ENCODE peak calls at places on chromosome 3, in six cellular contexts. M, O, J, E, K and I are unnamed samples. For H3K4me1, the result is how much of the 10 kb centered on the place peaks cover.

GRCh38 chr3:129226374-129226773 is 23.0 kb upstream of the COPG1 start:
- DNase-seq in M (peak), O (no peak), J (no peak), E (no peak), K (peak), I (no peak)

GRCh38 chr3:67349551-67350174 is 304.7 kb downstream of the SUCLG2 start:
- DNase-seq in M (peak), O (no peak), J (no peak), E (no peak), K (no peak), I (no peak)

GRCh38 chr3:38655708-38656300 is 6.3 kb upstream of the SCN5A start:
- DNase-seq in M (peak), O (peak), J (no peak), E (peak), K (peak), I (no peak)

GRCh38 chr3:152374260-152374990 is 105.7 kb downstream of the MBNL1 start:
- DNase-seq in M (no peak), O (no peak), J (no peak), E (no peak), K (peak), I (no peak)

GRCh38 chr3:127867986-127868385 is 45.7 kb upstream of the MGLL start:
- DNase-seq in M (no peak), O (no peak), J (no peak), E (no peak), K (no peak), I (no peak)

GRCh38 chr3:129553771-129554170 is 10.8 kb downstream of the H1-8 start:
- DNase-seq in M (no peak), O (no peak), J (no peak), E (no peak), K (no peak), I (no peak)

GRCh38 chr3:111577798-111578685 is 17.1 kb downstream of the ZBED2 start:
- DNase-seq in M (peak), O (no peak), J (no peak), E (peak), K (peak), I (no peak)

GRCh38 chr3:72160351-72160750 is 375.4 kb upstream of the PROK2 start:
- DNase-seq in M (no peak), O (no peak), J (no peak), E (no peak), K (no peak), I (no peak)

GRCh38 chr3:144818973-144819372 is 847.4 kb downstream of the DIPK2A start:
- DNase-seq in M (no peak), O (no peak), J (no peak), E (no peak), K (no peak), I (no peak)

GRCh38 chr3:52216585-52217408 is 8.6 kb downstream of the TLR9 start:
- DNase-seq in M (peak), O (peak), J (no peak), E (peak), K (peak), I (no peak)

GRCh38 chr3:25002052-25002451 is 426.0 kb upstream of the RARB start:
- DNase-seq in M (no peak), O (no peak), J (no peak), E (peak), K (no peak), I (no peak)

GRCh38 chr3:78993375-78993774 is 774.4 kb downstream of the ROBO1 start:
- DNase-seq in M (no peak), O (no peak), J (no peak), E (no peak), K (no peak), I (no peak)

GRCh38 chr3:100968908-100969556 is 24.2 kb downstream of the ABI3BP start:
- DNase-seq in M (no peak), O (no peak), J (no peak), E (no peak), K (no peak), I (no peak)
- H2AK5ac ChIP-seq in M (no peak), O (no peak), J (no peak), E (no peak), K (no peak), I (no peak)

GRCh38 chr3:136862953-136863352 is 945 bp downstream of the NCK1 start:
- DNase-seq in M (no peak), O (no peak), J (no peak), E (no peak), K (no peak), I (no peak)
- H3K4me1 ChIP-seq in M (under half), O (under half), J (under half), E (under half), K (under half), I (under half)

GRCh38 chr3:83813176-83813575 is 1145.6 kb upstream of the CADM2 start:
- DNase-seq in M (no peak), O (no peak), J (no peak), E (no peak), K (no peak), I (no peak)
- H2BK15ac ChIP-seq in M (no peak), O (no peak), J (no peak), E (no peak), K (no peak), I (no peak)

DNA sequence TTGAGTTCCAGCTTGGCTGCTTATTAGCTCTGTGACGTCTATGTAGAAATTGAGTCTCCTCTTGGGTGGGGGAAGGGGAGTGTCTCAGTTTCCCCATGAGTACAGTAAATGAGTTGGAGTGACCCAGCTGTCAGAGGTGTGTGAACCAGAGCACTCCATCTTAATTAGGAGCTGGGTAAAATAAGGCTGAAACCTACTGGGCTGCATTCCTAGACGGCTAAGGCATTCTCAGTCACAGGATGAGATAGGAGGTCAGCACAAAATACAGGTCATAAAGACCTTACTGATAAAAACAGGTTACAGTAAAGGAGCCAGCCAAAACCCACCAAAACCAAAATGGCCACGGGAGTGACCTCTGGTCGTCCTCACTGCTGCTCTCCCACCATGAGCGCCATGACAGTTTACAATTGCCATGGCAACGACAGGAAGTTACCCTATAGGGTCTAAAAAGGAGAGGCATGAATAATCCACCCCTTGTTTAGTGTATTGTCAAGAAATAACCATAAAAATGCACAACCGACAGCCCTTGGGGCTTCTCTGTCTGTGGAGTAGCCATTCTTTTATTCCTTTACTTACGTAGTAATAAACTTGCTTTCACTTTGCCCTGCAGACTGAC is 222.4 kb downstream of the CACNA2D3 start:
- DNase-seq in M (no peak), O (peak), J (no peak), E (peak), K (no peak), I (no peak)
- H2AK5ac ChIP-seq in M (no peak), O (no peak), J (no peak), E (no peak), K (no peak), I (no peak)

GRCh38 chr3:172155880-172156279 is 116.5 kb downstream of the FNDC3B start:
- DNase-seq in M (no peak), O (no peak), J (no peak), E (no peak), K (no peak), I (no peak)

GRCh38 chr3:172159376-172159775 is 120.0 kb downstream of the FNDC3B start:
- DNase-seq in M (peak), O (no peak), J (no peak), E (no peak), K (no peak), I (no peak)

GRCh38 chr3:172156309-172156998 is 117.1 kb downstream of the FNDC3B start:
- DNase-seq in M (no peak), O (peak), J (no peak), E (peak), K (no peak), I (no peak)

GRCh38 chr3:172158741-172159140 is 119.4 kb downstream of the FNDC3B start:
- DNase-seq in M (no peak), O (no peak), J (no peak), E (no peak), K (no peak), I (no peak)

DNA sequence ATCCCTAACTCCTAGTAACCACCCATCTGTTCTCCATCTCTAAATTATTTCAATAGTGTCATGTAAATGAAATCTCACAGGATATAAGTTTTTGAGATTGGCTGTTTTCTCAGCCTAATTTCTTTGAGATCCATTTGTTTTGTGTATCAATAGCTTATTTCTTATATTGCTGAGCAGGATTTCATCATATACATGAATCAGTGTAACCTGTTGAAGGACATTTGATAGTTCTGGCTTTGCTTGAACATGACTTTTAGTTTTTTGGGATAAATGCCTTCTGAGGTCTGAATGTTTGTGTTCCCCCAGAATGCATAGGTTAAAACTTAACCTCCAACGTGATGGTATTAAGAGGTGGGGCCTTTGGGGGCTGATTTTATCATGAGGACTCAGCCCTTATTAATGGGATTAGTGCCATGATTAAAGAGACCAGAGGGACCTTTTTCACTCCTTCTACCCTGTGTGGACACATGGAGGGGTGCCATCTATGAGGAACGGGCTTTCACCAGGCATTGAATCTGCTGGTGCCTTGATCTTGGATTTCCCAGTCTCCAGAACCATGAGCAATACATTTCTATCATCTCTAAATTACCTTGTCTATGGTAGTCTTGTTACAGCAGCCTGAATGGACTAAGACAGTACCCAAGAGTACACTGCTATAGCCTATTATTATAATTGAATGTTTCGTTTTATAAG is 118.3 kb downstream of the FNDC3B start:
- DNase-seq in M (no peak), O (no peak), J (no peak), E (no peak), K (no peak), I (no peak)
- H3K4me1 ChIP-seq in M (under half), O (under half), J (under half), E (under half), K (under half), I (under half)

GRCh38 chr3:188133646-188134045 is 20.3 kb upstream of the LPP start:
- DNase-seq in M (peak), O (no peak), J (no peak), E (no peak), K (peak), I (no peak)

GRCh38 chr3:188134856-188135255 is 19.1 kb upstream of the LPP start:
- DNase-seq in M (no peak), O (no peak), J (no peak), E (no peak), K (no peak), I (no peak)

GRCh38 chr3:188137062-188137461 is 16.9 kb upstream of the LPP start:
- DNase-seq in M (no peak), O (no peak), J (no peak), E (peak), K (no peak), I (no peak)

GRCh38 chr3:188134079-188134478 is 19.9 kb upstream of the LPP start:
- DNase-seq in M (no peak), O (no peak), J (no peak), E (no peak), K (no peak), I (no peak)

GRCh38 chr3:188135271-188135670 is 18.7 kb upstream of the LPP start:
- DNase-seq in M (no peak), O (no peak), J (no peak), E (no peak), K (no peak), I (no peak)
- H2BK15ac ChIP-seq in M (no peak), O (no peak), J (no peak), E (no peak), K (no peak), I (no peak)

GRCh38 chr3:195544634-195545033 is 1.5 kb upstream of the PPP1R2 start:
- DNase-seq in M (no peak), O (no peak), J (no peak), E (no peak), K (no peak), I (no peak)
- H2AK5ac ChIP-seq in M (no peak), O (no peak), J (no peak), E (no peak), K (no peak), I (no peak)